ENCODE peak calls at places on chromosomes 6 and 20, in nine cellular contexts. C, V, Z, J, T, S, D, G and W are unnamed samples.

GRCh38 chr6:72816022-72816421 is 194.2 kb downstream of the KCNQ5 start:
- DNase-seq in J (no peak), C (no peak), T (no peak), D (no peak), S (no peak), Z (no peak), V (no peak), G (no peak), W (no peak)

GRCh38 chr6:148761532-148761951 is 14.7 kb downstream of the UST start:
- DNase-seq in V (no peak), S (peak), Z (no peak), J (no peak), T (no peak), D (no peak), C (no peak), G (no peak), W (no peak)

GRCh38 chr20:31555203-31555602 is 41.0 kb downstream of the HM13 start:
- DNase-seq in J (no peak), V (no peak), D (no peak), G (no peak), T (no peak), C (no peak), Z (peak), S (no peak), W (no peak)

GRCh38 chr6:149750136-149750609 is 632 bp downstream of the PCMT1 start:
- DNase-seq in Z (peak), S (peak), J (no peak), T (peak), C (peak), V (peak), D (peak), G (peak), W (peak)

GRCh38 chr6:44230034-44230675 is 6.8 kb downstream of the SLC29A1 start:
- DNase-seq in C (no peak), D (no peak), T (no peak), J (peak), Z (no peak), G (no peak), V (no peak), S (no peak), W (no peak)

GRCh38 chr6:158780963-158781691 is 38.0 kb downstream of the EZR start:
- DNase-seq in G (no peak), D (no peak), Z (no peak), V (no peak), T (no peak), J (no peak), S (peak), C (no peak), W (no peak)

GRCh38 chr6:42653851-42654250 is 68.5 kb downstream of the PRPH2 start:
- DNase-seq in J (no peak), C (no peak), S (no peak), D (no peak), Z (no peak), V (no peak), G (no peak), T (no peak), W (no peak)

GRCh38 chr20:3751664-3752385 is 15.7 kb downstream of the ADISSP start:
- DNase-seq in T (no peak), C (no peak), G (peak), Z (no peak), D (no peak), S (no peak), V (no peak), J (peak), W (peak)

GRCh38 chr6:75158176-75158575 is 47.7 kb downstream of the COL12A1 start:
- DNase-seq in S (no peak), T (no peak), J (no peak), Z (no peak), V (no peak), D (no peak), C (no peak), G (peak), W (no peak)

GRCh38 chr6:7628915-7629314 is 38.9 kb downstream of the SNRNP48 start:
- DNase-seq in Z (no peak), V (no peak), D (no peak), G (no peak), S (no peak), J (no peak), T (no peak), C (no peak), W (no peak)

GRCh38 chr20:11387189-11387754 is 530.4 kb upstream of the BTBD3 start:
- DNase-seq in C (peak), D (peak), J (no peak), Z (no peak), V (peak), S (no peak), G (peak), T (no peak), W (no peak)

GRCh38 chr6:98779618-98780017 is 54.8 kb upstream of the POU3F2 start:
- DNase-seq in G (no peak), Z (no peak), C (no peak), S (no peak), V (no peak), T (no peak), D (no peak), J (no peak), W (no peak)

GRCh38 chr6:124007915-124008688 is 204.4 kb downstream of the NKAIN2 start:
- DNase-seq in J (no peak), T (no peak), D (no peak), S (no peak), Z (no peak), V (no peak), C (no peak), G (peak), W (peak)

GRCh38 chr20:35216541-35216940 is 9.9 kb upstream of the MMP24 start:
- DNase-seq in C (no peak), V (no peak), G (no peak), J (no peak), T (no peak), Z (no peak), D (no peak), S (no peak), W (no peak)

GRCh38 chr20:24100370-24101011 is 111.9 kb upstream of the GGTLC1 start:
- DNase-seq in T (no peak), Z (peak), C (peak), S (peak), G (peak), D (peak), J (no peak), V (no peak), W (peak)

GRCh38 chr6:47292944-47293343 is 16.8 kb downstream of the TNFRSF21 start:
- DNase-seq in T (no peak), G (peak), S (no peak), Z (no peak), D (no peak), C (peak), J (no peak), V (no peak), W (no peak)

GRCh38 chr6:6534399-6534798 is 54.1 kb upstream of the LY86 start:
- DNase-seq in J (no peak), G (no peak), S (no peak), Z (no peak), C (no peak), D (no peak), T (no peak), V (no peak), W (no peak)

GRCh38 chr6:100121854-100122609 is 128.0 kb upstream of the MCHR2 start:
- DNase-seq in G (peak), Z (no peak), D (no peak), C (no peak), J (no peak), S (no peak), V (no peak), T (no peak), W (no peak)

GRCh38 chr6:44000164-44000842 is 126.9 kb downstream of the MRPL14 start:
- DNase-seq in S (peak), Z (no peak), V (no peak), G (peak), D (peak), J (peak), C (no peak), T (no peak), W (peak)

GRCh38 chr6:169070506-169071176 is 183.0 kb downstream of the THBS2 start:
- DNase-seq in T (no peak), S (peak), J (no peak), V (peak), C (peak), G (peak), Z (no peak), D (peak), W (no peak)

GRCh38 chr20:56001106-56001785 is 4.1 kb downstream of the CBLN4 start:
- DNase-seq in C (no peak), J (no peak), S (no peak), T (no peak), Z (no peak), G (no peak), D (no peak), V (no peak), W (no peak)

GRCh38 chr20:22963581-22963980 is 71.5 kb upstream of the SSTR4 start:
- DNase-seq in T (no peak), C (no peak), S (no peak), Z (no peak), D (no peak), J (no peak), V (no peak), G (no peak), W (no peak)

GRCh38 chr6:43395822-43396221 is 26.4 kb upstream of the ZNF318 start:
- DNase-seq in J (no peak), T (no peak), G (no peak), Z (no peak), V (no peak), S (no peak), C (peak), D (no peak), W (no peak)

GRCh38 chr20:8721098-8721497 is 347.8 kb upstream of the PLCB4 start:
- DNase-seq in J (no peak), S (peak), T (no peak), D (peak), C (peak), G (peak), Z (peak), V (no peak), W (peak)

GRCh38 chr20:35002426-35003210 is 47.0 kb downstream of the MYH7B start:
- DNase-seq in J (peak), T (no peak), V (no peak), C (no peak), D (no peak), Z (no peak), G (no peak), S (no peak), W (no peak)

GRCh38 chr6:88813045-88813444 is 150.4 kb downstream of the RNGTT start:
- DNase-seq in G (no peak), C (no peak), T (no peak), S (no peak), J (no peak), D (no peak), Z (no peak), V (no peak), W (no peak)

GRCh38 chr6:93784794-93785757 is 365.7 kb upstream of the EPHA7 start:
- DNase-seq in Z (no peak), J (no peak), T (no peak), V (peak), S (no peak), C (no peak), D (no peak), G (peak), W (no peak)

GRCh38 chr20:62818592-62819493 is 2.0 kb downstream of the COL9A3 start:
- DNase-seq in G (no peak), J (peak), S (no peak), V (no peak), Z (no peak), T (peak), D (no peak), C (peak), W (no peak)

GRCh38 chr6:42079941-42080464 is 29.7 kb downstream of the TAF8 start:
- DNase-seq in T (no peak), S (no peak), J (no peak), Z (no peak), C (no peak), D (no peak), G (no peak), V (no peak), W (no peak)

GRCh38 chr20:45432294-45432693 is 16.4 kb downstream of the PIGT start:
- DNase-seq in V (no peak), G (no peak), D (no peak), Z (no peak), T (no peak), J (peak), C (no peak), S (no peak), W (no peak)

GRCh38 chr20:16438100-16438499 is 135.1 kb downstream of the KIF16B start:
- DNase-seq in T (no peak), Z (no peak), J (no peak), G (no peak), C (no peak), S (no peak), V (no peak), D (no peak), W (no peak)

GRCh38 chr6:130933712-130934200 is 106.5 kb downstream of the SMLR1 start:
- DNase-seq in D (no peak), G (peak), T (no peak), S (peak), V (no peak), C (no peak), J (no peak), Z (no peak), W (peak)

GRCh38 chr6:144476286-144476685 is 191.2 kb downstream of the UTRN start:
- DNase-seq in T (no peak), V (no peak), J (no peak), Z (no peak), G (no peak), D (no peak), C (no peak), S (no peak), W (no peak)

GRCh38 chr6:39004801-39005200 is 43.8 kb upstream of the GLP1R start:
- DNase-seq in S (no peak), G (no peak), D (no peak), C (no peak), V (no peak), Z (no peak), T (no peak), J (no peak), W (no peak)

GRCh38 chr20:62637110-62637509 is 5.2 kb upstream of the SLCO4A1 start:
- DNase-seq in S (no peak), J (no peak), V (no peak), G (no peak), C (no peak), T (no peak), Z (no peak), D (no peak), W (no peak)

GRCh38 chr6:80523531-80523970 is 417.1 kb downstream of the BCKDHB start:
- DNase-seq in J (no peak), V (no peak), D (no peak), G (peak), S (no peak), C (no peak), Z (peak), T (no peak), W (peak)

GRCh38 chr6:12276332-12276943 is 13.7 kb upstream of the EDN1 start:
- DNase-seq in C (no peak), Z (no peak), J (no peak), G (no peak), D (no peak), T (no peak), V (no peak), S (no peak), W (no peak)

GRCh38 chr20:35947907-35948306 is 6.4 kb downstream of the SCAND1 start:
- DNase-seq in C (no peak), V (no peak), T (no peak), D (no peak), J (no peak), G (no peak), S (no peak), Z (no peak), W (no peak)

GRCh38 chr6:152625213-152625612 is 11.9 kb downstream of the SYNE1 start:
- DNase-seq in S (no peak), C (no peak), G (no peak), Z (no peak), V (no peak), T (no peak), D (no peak), J (no peak), W (no peak)

GRCh38 chr6:6730831-6731230 is 142.3 kb downstream of the LY86 start:
- DNase-seq in D (no peak), G (peak), V (no peak), S (peak), Z (peak), J (no peak), C (peak), T (no peak), W (no peak)